ENCODE peak calls at places on chromosomes 3 and 15, in six cellular contexts. F is left lung; Q is GM19239; Y is stimulated activated CD4-positive, alpha-beta T cell treated with anti-CD3 and anti-CD28 coated beads, Interleukin-12 subunit alpha, Interleukin-12 subunit beta, amount 100 ng/mL, for 4 hours; H is right cardiac atrium; Z is SK-N-DZ. J is an unnamed sample.

GRCh38 chr15:100338971-100339444 is 2.8 kb downstream of the ADAMTS17 start:
- DNase-seq in Q (no peak), Z (peak), F (peak), Y (peak), H (peak), J (peak)

GRCh38 chr3:99505200-99505599 is 133.2 kb upstream of the COL8A1 start:
- DNase-seq in Y (no peak), Z (no peak), H (no peak), F (no peak), Q (no peak), J (no peak)

GRCh38 chr3:36790765-36791164 is 26.4 kb upstream of the DCLK3 start:
- DNase-seq in Q (no peak), Z (no peak), Y (no peak), H (no peak), F (no peak), J (no peak)

GRCh38 chr3:59641169-59641914 is 591.5 kb upstream of the CFAP20DC start:
- DNase-seq in Y (no peak), H (peak), Z (no peak), Q (no peak), F (no peak), J (no peak)

GRCh38 chr3:17994167-17994566 is 251.7 kb upstream of the TBC1D5 start:
- DNase-seq in Y (no peak), F (no peak), Z (no peak), Q (no peak), H (no peak), J (no peak)

GRCh38 chr3:145017959-145018358 is 1046.3 kb downstream of the DIPK2A start:
- DNase-seq in F (no peak), Q (no peak), Y (no peak), H (no peak), Z (no peak), J (no peak)

GRCh38 chr3:116444099-116444700 is 1.1 kb downstream of the LSAMP start:
- DNase-seq in Z (peak), Q (no peak), F (no peak), H (no peak), Y (no peak), J (no peak)

GRCh38 chr3:174409085-174409743 is 449.9 kb upstream of the NAALADL2 start:
- DNase-seq in Z (peak), Q (no peak), F (no peak), Y (no peak), H (no peak), J (no peak)

GRCh38 chr3:42190701-42191442 is 75.1 kb downstream of the CCK start:
- DNase-seq in F (no peak), Q (no peak), H (peak), Z (peak), Y (peak), J (peak)

GRCh38 chr15:80875568-80875967 is 96.4 kb downstream of the CEMIP start:
- DNase-seq in F (no peak), Y (no peak), Z (no peak), H (peak), Q (no peak), J (no peak)

GRCh38 chr3:155730843-155731242 is 14.0 kb downstream of the PLCH1 start:
- DNase-seq in Q (no peak), Z (no peak), F (no peak), H (no peak), Y (no peak), J (no peak)

GRCh38 chr15:58441376-58442070 is 9.7 kb downstream of the LIPC start:
- DNase-seq in Z (no peak), F (no peak), Q (no peak), H (no peak), Y (no peak), J (no peak)

GRCh38 chr3:184387174-184387714 is 7.4 kb downstream of the CHRD start:
- DNase-seq in F (no peak), Q (no peak), Y (no peak), H (no peak), Z (no peak), J (no peak)

GRCh38 chr3:58161435-58162398 is 49.1 kb downstream of the DNASE1L3 start:
- DNase-seq in Z (no peak), F (peak), Y (no peak), H (no peak), Q (no peak), J (no peak)

GRCh38 chr15:38885477-38885952 is 320.9 kb upstream of the RASGRP1 start:
- DNase-seq in Z (no peak), F (no peak), H (no peak), Q (no peak), Y (no peak), J (no peak)

GRCh38 chr15:27238209-27238608 is 267.2 kb downstream of the GABRG3 start:
- DNase-seq in Q (no peak), Y (no peak), H (no peak), Z (no peak), F (no peak), J (no peak)

GRCh38 chr15:40743466-40743865 is 11.6 kb downstream of the RMDN3 start:
- DNase-seq in Y (no peak), F (no peak), Z (no peak), Q (no peak), H (no peak), J (no peak)

GRCh38 chr3:171330936-171331335 is 129.3 kb downstream of the TNIK start:
- DNase-seq in Q (no peak), Z (no peak), Y (no peak), F (no peak), H (no peak), J (no peak)

GRCh38 chr3:45817788-45818523 is 21.6 kb upstream of the SLC6A20 start:
- DNase-seq in Z (no peak), F (peak), H (no peak), Y (no peak), Q (no peak), J (no peak)

GRCh38 chr15:35308802-35309201 is 223.7 kb upstream of the NANOGP8 start:
- DNase-seq in Z (peak), H (peak), Y (no peak), F (no peak), Q (no peak), J (no peak)

GRCh38 chr3:56896357-56896756 is 94.6 kb upstream of the ARHGEF3 start:
- DNase-seq in Q (no peak), Z (no peak), Y (no peak), H (no peak), F (no peak), J (no peak)

GRCh38 chr15:65033659-65034269 is 4.3 kb upstream of the MTFMT start:
- DNase-seq in Q (no peak), H (no peak), Z (peak), Y (no peak), F (no peak), J (no peak)

GRCh38 chr3:46400000-46400734 is 6.7 kb downstream of the CCR5AS start:
- DNase-seq in Z (no peak), H (no peak), Q (no peak), F (peak), Y (no peak), J (no peak)

GRCh38 chr15:71697236-71697635 is 113.1 kb upstream of the NR2E3 start:
- DNase-seq in Q (no peak), F (no peak), Y (no peak), H (no peak), Z (no peak), J (no peak)

GRCh38 chr3:14576163-14576562 is 36.0 kb upstream of the GRIP2 start:
- DNase-seq in Q (no peak), F (no peak), Z (no peak), Y (no peak), H (no peak), J (no peak)

GRCh38 chr3:167712445-167712844 is 22.2 kb downstream of the PDCD10 start:
- DNase-seq in Z (no peak), Q (no peak), Y (no peak), H (no peak), F (no peak), J (no peak)

GRCh38 chr3:162525052-162525451 is 1028.4 kb downstream of the OTOL1 start:
- DNase-seq in F (no peak), H (no peak), Z (no peak), Y (no peak), Q (no peak), J (no peak)

GRCh38 chr3:87987952-87988351 is 70.9 kb downstream of the CGGBP1 start:
- DNase-seq in H (no peak), Z (no peak), Q (no peak), Y (no peak), F (no peak), J (no peak)

GRCh38 chr3:192772495-192772894 is 45.2 kb upstream of the FGF12 start:
- DNase-seq in F (no peak), H (peak), Z (peak), Q (no peak), Y (no peak), J (no peak)

GRCh38 chr15:80823120-80823519 is 44.0 kb downstream of the CEMIP start:
- DNase-seq in Z (no peak), Y (no peak), Q (no peak), F (no peak), H (no peak), J (no peak)

GRCh38 chr15:58332676-58333400 is 99.0 kb upstream of the LIPC start:
- DNase-seq in Z (no peak), Q (no peak), H (no peak), Y (no peak), F (no peak), J (peak)

GRCh38 chr15:52146261-52146660 is 33.7 kb upstream of the BCL2L10 start:
- DNase-seq in H (no peak), F (no peak), Y (no peak), Z (no peak), Q (no peak), J (no peak)